ENCODE peak calls at places on chromosomes 2 and 18, in nine cellular contexts. One of them, this sample, is unnamed.

GRCh38 chr2:210955591-210955990 is 399.2 kb downstream of the CPS1 start:
- DNase-seq in progenitor cell of endocrine pancreas: no peak
- DNase-seq in amniotic epithelial cell: peak
- DNase-seq in NCI-H774: no peak
- DNase-seq in activated T-helper 1 cell treated with anti-CD3 and anti-CD28 coated beads, Interleukin-12 subunit alpha, Interleukin-12 subunit beta, Interleukin-2, Interleukin-4 antibody, amounts not matched to agents 30 ng/mL and 10 ng/mL and 1 ng/mL, durations not matched to agents 14 hours and 24 hours and 36 hours: no peak
- DNase-seq in GM10248: no peak
- DNase-seq in stimulated activated CD8-positive, alpha-beta memory T cell treated with anti-CD3 and anti-CD28 coated beads, Interleukin-15, amount 100 ng/mL, for 24 hours: no peak
- DNase-seq in ureter: no peak
- DNase-seq in stimulated activated naive CD4-positive, alpha-beta T cell: no peak
- DNase-seq in this sample: no peak

GRCh38 chr18:39701071-39701783 is 2135.6 kb upstream of the CELF4 start:
- DNase-seq in progenitor cell of endocrine pancreas: no peak
- DNase-seq in amniotic epithelial cell: no peak
- DNase-seq in stimulated activated CD8-positive, alpha-beta memory T cell treated with anti-CD3 and anti-CD28 coated beads, Interleukin-15, amount 100 ng/mL, for 24 hours: no peak
- DNase-seq in activated T-helper 1 cell treated with anti-CD3 and anti-CD28 coated beads, Interleukin-12 subunit alpha, Interleukin-12 subunit beta, Interleukin-2, Interleukin-4 antibody, amounts not matched to agents 30 ng/mL and 10 ng/mL and 1 ng/mL, durations not matched to agents 14 hours and 24 hours and 36 hours: no peak
- DNase-seq in GM10248: no peak
- DNase-seq in ureter: no peak
- DNase-seq in stimulated activated naive CD4-positive, alpha-beta T cell: no peak
- DNase-seq in NCI-H774: no peak
- DNase-seq in this sample: no peak

GRCh38 chr2:223101340-223102039 is 49.5 kb downstream of the KCNE4 start:
- DNase-seq in NCI-H774: peak
- DNase-seq in amniotic epithelial cell: peak
- DNase-seq in GM10248: peak
- DNase-seq in stimulated activated naive CD4-positive, alpha-beta T cell: no peak
- DNase-seq in progenitor cell of endocrine pancreas: peak
- DNase-seq in activated T-helper 1 cell treated with anti-CD3 and anti-CD28 coated beads, Interleukin-12 subunit alpha, Interleukin-12 subunit beta, Interleukin-2, Interleukin-4 antibody, amounts not matched to agents 30 ng/mL and 10 ng/mL and 1 ng/mL, durations not matched to agents 14 hours and 24 hours and 36 hours: no peak
- DNase-seq in stimulated activated CD8-positive, alpha-beta memory T cell treated with anti-CD3 and anti-CD28 coated beads, Interleukin-15, amount 100 ng/mL, for 24 hours: no peak
- DNase-seq in ureter: no peak
- DNase-seq in this sample: no peak

GRCh38 chr2:157170299-157170698 is 87.2 kb upstream of the GALNT5 start:
- DNase-seq in stimulated activated CD8-positive, alpha-beta memory T cell treated with anti-CD3 and anti-CD28 coated beads, Interleukin-15, amount 100 ng/mL, for 24 hours: no peak
- DNase-seq in ureter: no peak
- DNase-seq in amniotic epithelial cell: peak
- DNase-seq in progenitor cell of endocrine pancreas: no peak
- DNase-seq in GM10248: no peak
- DNase-seq in activated T-helper 1 cell treated with anti-CD3 and anti-CD28 coated beads, Interleukin-12 subunit alpha, Interleukin-12 subunit beta, Interleukin-2, Interleukin-4 antibody, amounts not matched to agents 30 ng/mL and 10 ng/mL and 1 ng/mL, durations not matched to agents 14 hours and 24 hours and 36 hours: no peak
- DNase-seq in NCI-H774: no peak
- DNase-seq in stimulated activated naive CD4-positive, alpha-beta T cell: no peak
- DNase-seq in this sample: no peak

GRCh38 chr2:120852200-120852815 is 116.6 kb downstream of the GLI2 start:
- DNase-seq in amniotic epithelial cell: no peak
- DNase-seq in NCI-H774: no peak
- DNase-seq in progenitor cell of endocrine pancreas: no peak
- DNase-seq in ureter: no peak
- DNase-seq in activated T-helper 1 cell treated with anti-CD3 and anti-CD28 coated beads, Interleukin-12 subunit alpha, Interleukin-12 subunit beta, Interleukin-2, Interleukin-4 antibody, amounts not matched to agents 30 ng/mL and 10 ng/mL and 1 ng/mL, durations not matched to agents 14 hours and 24 hours and 36 hours: no peak
- DNase-seq in GM10248: no peak
- DNase-seq in stimulated activated naive CD4-positive, alpha-beta T cell: no peak
- DNase-seq in stimulated activated CD8-positive, alpha-beta memory T cell treated with anti-CD3 and anti-CD28 coated beads, Interleukin-15, amount 100 ng/mL, for 24 hours: no peak
- DNase-seq in this sample: no peak

GRCh38 chr2:230152334-230152733 is 67.5 kb downstream of the SP110 start:
- DNase-seq in progenitor cell of endocrine pancreas: no peak
- DNase-seq in stimulated activated naive CD4-positive, alpha-beta T cell: no peak
- DNase-seq in NCI-H774: no peak
- DNase-seq in GM10248: no peak
- DNase-seq in amniotic epithelial cell: no peak
- DNase-seq in ureter: no peak
- DNase-seq in stimulated activated CD8-positive, alpha-beta memory T cell treated with anti-CD3 and anti-CD28 coated beads, Interleukin-15, amount 100 ng/mL, for 24 hours: no peak
- DNase-seq in activated T-helper 1 cell treated with anti-CD3 and anti-CD28 coated beads, Interleukin-12 subunit alpha, Interleukin-12 subunit beta, Interleukin-2, Interleukin-4 antibody, amounts not matched to agents 30 ng/mL and 10 ng/mL and 1 ng/mL, durations not matched to agents 14 hours and 24 hours and 36 hours: no peak
- DNase-seq in this sample: no peak

GRCh38 chr2:61287254-61287653 is 125.3 kb downstream of the C2orf74 start:
- DNase-seq in stimulated activated naive CD4-positive, alpha-beta T cell: no peak
- DNase-seq in GM10248: no peak
- DNase-seq in stimulated activated CD8-positive, alpha-beta memory T cell treated with anti-CD3 and anti-CD28 coated beads, Interleukin-15, amount 100 ng/mL, for 24 hours: no peak
- DNase-seq in activated T-helper 1 cell treated with anti-CD3 and anti-CD28 coated beads, Interleukin-12 subunit alpha, Interleukin-12 subunit beta, Interleukin-2, Interleukin-4 antibody, amounts not matched to agents 30 ng/mL and 10 ng/mL and 1 ng/mL, durations not matched to agents 14 hours and 24 hours and 36 hours: no peak
- DNase-seq in NCI-H774: no peak
- DNase-seq in progenitor cell of endocrine pancreas: no peak
- DNase-seq in ureter: no peak
- DNase-seq in amniotic epithelial cell: no peak
- DNase-seq in this sample: no peak

GRCh38 chr2:108165750-108166149 is 74.0 kb upstream of the SULT1C3 start:
- DNase-seq in GM10248: no peak
- DNase-seq in amniotic epithelial cell: no peak
- DNase-seq in activated T-helper 1 cell treated with anti-CD3 and anti-CD28 coated beads, Interleukin-12 subunit alpha, Interleukin-12 subunit beta, Interleukin-2, Interleukin-4 antibody, amounts not matched to agents 30 ng/mL and 10 ng/mL and 1 ng/mL, durations not matched to agents 14 hours and 24 hours and 36 hours: no peak
- DNase-seq in ureter: no peak
- DNase-seq in stimulated activated naive CD4-positive, alpha-beta T cell: no peak
- DNase-seq in NCI-H774: no peak
- DNase-seq in stimulated activated CD8-positive, alpha-beta memory T cell treated with anti-CD3 and anti-CD28 coated beads, Interleukin-15, amount 100 ng/mL, for 24 hours: no peak
- DNase-seq in progenitor cell of endocrine pancreas: no peak
- DNase-seq in this sample: no peak

GRCh38 chr18:12645751-12646203 is 12.1 kb downstream of the SPIRE1 start:
- DNase-seq in amniotic epithelial cell: peak
- DNase-seq in GM10248: no peak
- DNase-seq in activated T-helper 1 cell treated with anti-CD3 and anti-CD28 coated beads, Interleukin-12 subunit alpha, Interleukin-12 subunit beta, Interleukin-2, Interleukin-4 antibody, amounts not matched to agents 30 ng/mL and 10 ng/mL and 1 ng/mL, durations not matched to agents 14 hours and 24 hours and 36 hours: no peak
- DNase-seq in stimulated activated naive CD4-positive, alpha-beta T cell: no peak
- DNase-seq in progenitor cell of endocrine pancreas: no peak
- DNase-seq in NCI-H774: peak
- DNase-seq in ureter: no peak
- DNase-seq in stimulated activated CD8-positive, alpha-beta memory T cell treated with anti-CD3 and anti-CD28 coated beads, Interleukin-15, amount 100 ng/mL, for 24 hours: no peak
- DNase-seq in this sample: no peak

GRCh38 chr2:240639566-240639965 is 14.3 kb downstream of the GPR35 start:
- DNase-seq in stimulated activated naive CD4-positive, alpha-beta T cell: no peak
- DNase-seq in progenitor cell of endocrine pancreas: no peak
- DNase-seq in GM10248: no peak
- DNase-seq in amniotic epithelial cell: no peak
- DNase-seq in stimulated activated CD8-positive, alpha-beta memory T cell treated with anti-CD3 and anti-CD28 coated beads, Interleukin-15, amount 100 ng/mL, for 24 hours: no peak
- DNase-seq in NCI-H774: no peak
- DNase-seq in ureter: no peak
- DNase-seq in activated T-helper 1 cell treated with anti-CD3 and anti-CD28 coated beads, Interleukin-12 subunit alpha, Interleukin-12 subunit beta, Interleukin-2, Interleukin-4 antibody, amounts not matched to agents 30 ng/mL and 10 ng/mL and 1 ng/mL, durations not matched to agents 14 hours and 24 hours and 36 hours: no peak
- DNase-seq in this sample: no peak

GRCh38 chr2:171670655-171671054 is 16.6 kb upstream of the DYNC1I2 start:
- DNase-seq in amniotic epithelial cell: peak
- DNase-seq in NCI-H774: no peak
- DNase-seq in GM10248: no peak
- DNase-seq in stimulated activated CD8-positive, alpha-beta memory T cell treated with anti-CD3 and anti-CD28 coated beads, Interleukin-15, amount 100 ng/mL, for 24 hours: no peak
- DNase-seq in stimulated activated naive CD4-positive, alpha-beta T cell: no peak
- DNase-seq in activated T-helper 1 cell treated with anti-CD3 and anti-CD28 coated beads, Interleukin-12 subunit alpha, Interleukin-12 subunit beta, Interleukin-2, Interleukin-4 antibody, amounts not matched to agents 30 ng/mL and 10 ng/mL and 1 ng/mL, durations not matched to agents 14 hours and 24 hours and 36 hours: no peak
- DNase-seq in progenitor cell of endocrine pancreas: no peak
- DNase-seq in ureter: no peak
- DNase-seq in this sample: no peak

GRCh38 chr2:5111581-5111980 is 580.6 kb upstream of the SOX11 start:
- DNase-seq in amniotic epithelial cell: no peak
- DNase-seq in activated T-helper 1 cell treated with anti-CD3 and anti-CD28 coated beads, Interleukin-12 subunit alpha, Interleukin-12 subunit beta, Interleukin-2, Interleukin-4 antibody, amounts not matched to agents 30 ng/mL and 10 ng/mL and 1 ng/mL, durations not matched to agents 14 hours and 24 hours and 36 hours: no peak
- DNase-seq in NCI-H774: peak
- DNase-seq in progenitor cell of endocrine pancreas: no peak
- DNase-seq in stimulated activated CD8-positive, alpha-beta memory T cell treated with anti-CD3 and anti-CD28 coated beads, Interleukin-15, amount 100 ng/mL, for 24 hours: no peak
- DNase-seq in GM10248: no peak
- DNase-seq in ureter: no peak
- DNase-seq in stimulated activated naive CD4-positive, alpha-beta T cell: no peak
- DNase-seq in this sample: no peak

GRCh38 chr2:7880126-7880525 is 801.7 kb upstream of the ID2 start:
- DNase-seq in stimulated activated naive CD4-positive, alpha-beta T cell: no peak
- DNase-seq in NCI-H774: no peak
- DNase-seq in activated T-helper 1 cell treated with anti-CD3 and anti-CD28 coated beads, Interleukin-12 subunit alpha, Interleukin-12 subunit beta, Interleukin-2, Interleukin-4 antibody, amounts not matched to agents 30 ng/mL and 10 ng/mL and 1 ng/mL, durations not matched to agents 14 hours and 24 hours and 36 hours: no peak
- DNase-seq in GM10248: no peak
- DNase-seq in amniotic epithelial cell: no peak
- DNase-seq in progenitor cell of endocrine pancreas: no peak
- DNase-seq in stimulated activated CD8-positive, alpha-beta memory T cell treated with anti-CD3 and anti-CD28 coated beads, Interleukin-15, amount 100 ng/mL, for 24 hours: no peak
- DNase-seq in ureter: no peak
- DNase-seq in this sample: no peak

This sample was measured in germinal center.